ENCODE peak calls at places on chromosomes 7 and 10, in ten cellular contexts. E is A549, T is OCI-LY7, I is bronchial epithelial cell, Q is foreskin fibroblast, N is cardiac muscle cell, A is lower leg skin, F is mesothelial cell of epicardium, H is adrenal gland, G is MCF 10A. J is an unnamed sample.

GRCh38 chr10:126691456-126691855 is 21.0 kb upstream of the C10orf90 start:
- DNase-seq in N (no peak), Q (no peak), H (no peak), F (no peak), A (no peak), I (no peak), E (no peak), G (no peak), T (no peak), J (no peak)

GRCh38 chr7:28078036-28078901 is 102.3 kb downstream of the JAZF1 start:
- DNase-seq in E (peak), A (peak), N (peak), F (no peak), Q (peak), G (peak), I (peak), H (peak), T (peak), J (peak)

GRCh38 chr10:2980116-2980515 is 87.2 kb upstream of the PFKP start:
- DNase-seq in A (no peak), G (no peak), F (no peak), H (no peak), N (no peak), Q (no peak), T (no peak), E (no peak), I (no peak), J (no peak)

GRCh38 chr10:24208661-24209420 is at the start of gene KIAA1217:
- DNase-seq in A (peak), H (peak), T (no peak), G (peak), N (peak), I (peak), F (peak), Q (peak), E (no peak), J (peak)

GRCh38 chr10:22420787-22421517 is 75.7 kb downstream of the SPAG6 start:
- DNase-seq in F (no peak), T (peak), A (no peak), G (peak), H (no peak), I (peak), N (peak), Q (no peak), E (peak), J (no peak)

GRCh38 chr10:44422153-44422552 is 37.3 kb upstream of the CXCL12 start:
- DNase-seq in E (no peak), T (no peak), G (no peak), I (no peak), F (no peak), N (no peak), Q (no peak), A (no peak), H (peak), J (no peak)

GRCh38 chr7:116443101-116443523 is 56.4 kb upstream of the CAV2 start:
- DNase-seq in I (peak), A (no peak), E (peak), Q (peak), N (peak), G (peak), H (no peak), F (no peak), T (no peak), J (no peak)

GRCh38 chr7:128841961-128842673 is 11.9 kb downstream of the FLNC start:
- DNase-seq in Q (peak), N (peak), A (no peak), E (peak), G (peak), I (peak), T (peak), F (no peak), H (peak), J (no peak)

GRCh38 chr10:101467286-101467770 is 113.4 kb downstream of the BTRC start:
- DNase-seq in E (peak), H (peak), A (peak), T (peak), Q (peak), I (peak), G (peak), F (no peak), N (peak), J (no peak)

GRCh38 chr7:91064938-91065337 is 199.3 kb upstream of the FZD1 start:
- DNase-seq in T (no peak), I (peak), E (no peak), A (no peak), N (no peak), H (no peak), Q (no peak), G (no peak), F (no peak), J (no peak)

GRCh38 chr7:24865994-24866615 is 108.8 kb upstream of the GSDME start:
- DNase-seq in Q (no peak), F (no peak), E (no peak), N (no peak), G (no peak), A (no peak), H (no peak), T (no peak), I (no peak), J (no peak)

GRCh38 chr7:143387156-143387975 is 6.2 kb downstream of the ZYX start:
- DNase-seq in H (no peak), F (no peak), Q (no peak), N (peak), A (no peak), E (peak), T (no peak), I (no peak), G (no peak), J (no peak)
- TF ChIP-seq CTCF in H (no peak), F (no peak), Q (no peak), N (peak), A (no peak), E (no peak), T (no peak), I (peak), G (no peak), J (no peak)

GRCh38 chr7:152025077-152025936 is at the start of gene GALNT11:
- DNase-seq in G (peak), F (peak), I (peak), N (peak), Q (peak), T (no peak), H (peak), A (peak), E (peak), J (peak)
- TF ChIP-seq CTCF in G (no peak), F (no peak), I (peak), N (peak), Q (no peak), T (no peak), H (no peak), A (no peak), E (peak), J (peak)

DNA sequence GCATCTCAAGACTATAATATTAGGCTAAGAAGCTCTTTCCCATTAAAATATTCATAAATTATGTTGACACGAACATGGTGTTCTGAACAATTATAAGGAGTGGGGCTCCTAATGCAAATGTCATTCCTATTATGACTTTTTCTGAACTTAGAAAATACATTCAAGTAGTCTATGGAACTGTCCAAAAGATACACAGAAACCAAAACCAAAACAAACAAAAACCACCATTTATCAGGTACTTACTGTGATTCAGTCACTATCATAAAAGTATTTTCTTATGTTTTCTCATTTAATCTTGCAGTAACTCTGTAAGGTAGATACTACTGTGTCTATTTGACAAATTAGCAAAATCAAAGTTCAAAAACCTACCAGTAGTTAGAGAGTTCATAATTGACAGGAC is 406.8 kb downstream of the GFRA1 start:
- DNase-seq in T (no peak), H (no peak), Q (no peak), G (no peak), N (no peak), A (no peak), I (no peak), F (no peak), E (no peak), J (no peak)
- TF ChIP-seq CTCF in T (no peak), H (no peak), Q (no peak), G (no peak), N (no peak), A (no peak), I (no peak), F (no peak), E (no peak), J (no peak)

DNA sequence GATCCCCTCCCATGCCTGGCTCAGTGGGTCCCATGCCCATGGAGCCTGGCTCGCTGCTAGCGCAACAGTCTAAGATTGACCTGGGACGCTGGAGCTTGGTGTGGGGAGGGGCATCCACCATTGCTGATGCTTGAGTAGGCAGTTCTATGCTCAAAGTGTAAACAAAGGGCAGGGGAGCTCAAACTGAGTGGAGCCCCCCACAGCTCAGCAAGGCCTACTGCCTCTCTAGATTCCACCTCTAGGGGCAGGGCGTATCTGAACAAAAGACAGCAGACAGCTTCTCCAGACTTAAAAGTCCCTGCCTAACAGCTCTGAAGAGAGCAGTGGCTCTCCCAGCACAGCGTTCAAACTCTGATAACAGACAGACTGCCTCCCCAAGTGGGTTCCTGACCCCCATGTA is 31.2 kb upstream of the FFAR4 start:
- DNase-seq in N (no peak), T (no peak), F (no peak), A (no peak), G (no peak), E (no peak), H (no peak), Q (no peak), I (no peak), J (no peak)
- TF ChIP-seq CTCF in N (no peak), T (peak), F (no peak), A (no peak), G (no peak), E (no peak), H (no peak), Q (no peak), I (no peak), J (no peak)

GRCh38 chr7:130353196-130353595 is 8.6 kb downstream of the CPA5 start:
- DNase-seq in E (no peak), I (no peak), F (no peak), G (no peak), T (no peak), A (no peak), N (no peak), Q (no peak), H (no peak), J (no peak)

GRCh38 chr7:130356760-130357611 is 12.4 kb downstream of the CPA5 start:
- DNase-seq in Q (peak), I (peak), N (peak), H (peak), A (peak), F (no peak), E (peak), T (no peak), G (peak), J (no peak)

GRCh38 chr7:130359276-130359857 is 14.8 kb downstream of the CPA5 start:
- DNase-seq in F (no peak), N (no peak), I (peak), G (peak), E (no peak), H (peak), A (no peak), T (no peak), Q (no peak), J (no peak)

GRCh38 chr7:130358471-130358870 is 13.9 kb downstream of the CPA5 start:
- DNase-seq in T (no peak), I (no peak), H (peak), Q (no peak), F (no peak), N (no peak), E (no peak), A (no peak), G (no peak), J (no peak)

DNA sequence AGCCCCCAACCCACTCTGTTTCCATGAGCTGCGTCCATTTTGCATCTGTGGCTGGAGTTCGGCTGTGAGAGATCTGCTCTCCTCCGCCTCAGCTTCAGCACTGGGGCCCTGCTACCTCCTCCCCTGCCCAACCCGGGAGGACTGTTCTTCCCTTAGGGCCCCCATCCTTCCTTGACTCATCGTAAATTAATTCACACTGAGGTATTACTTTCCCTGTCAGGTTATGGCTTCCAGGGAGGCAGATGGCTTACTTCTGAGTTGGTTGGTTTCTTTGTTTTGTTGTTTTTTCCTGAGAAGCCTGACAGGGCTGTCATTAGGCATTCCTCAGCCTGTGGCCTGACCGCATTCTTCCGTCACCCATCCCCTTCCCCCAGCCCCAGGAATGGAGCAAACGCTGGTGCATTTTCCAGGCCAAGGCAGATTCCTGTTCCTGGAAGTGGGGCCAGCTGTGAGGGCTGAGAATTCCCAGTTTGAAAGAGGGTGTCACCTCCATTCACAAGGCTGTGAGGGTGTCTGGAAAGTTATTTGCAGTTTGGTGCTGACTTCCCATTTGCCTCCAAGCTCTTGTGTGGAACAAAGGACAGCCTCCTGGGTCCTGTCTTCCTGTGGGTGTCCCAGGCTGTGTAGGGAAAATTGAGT is 11.6 kb downstream of the CPA5 start:
- DNase-seq in F (peak), E (peak), Q (peak), A (peak), H (peak), T (no peak), G (peak), N (peak), I (peak), J (no peak)
- TF ChIP-seq CTCF in F (no peak), E (no peak), Q (no peak), A (no peak), H (no peak), T (no peak), G (no peak), N (no peak), I (no peak), J (no peak)

DNA sequence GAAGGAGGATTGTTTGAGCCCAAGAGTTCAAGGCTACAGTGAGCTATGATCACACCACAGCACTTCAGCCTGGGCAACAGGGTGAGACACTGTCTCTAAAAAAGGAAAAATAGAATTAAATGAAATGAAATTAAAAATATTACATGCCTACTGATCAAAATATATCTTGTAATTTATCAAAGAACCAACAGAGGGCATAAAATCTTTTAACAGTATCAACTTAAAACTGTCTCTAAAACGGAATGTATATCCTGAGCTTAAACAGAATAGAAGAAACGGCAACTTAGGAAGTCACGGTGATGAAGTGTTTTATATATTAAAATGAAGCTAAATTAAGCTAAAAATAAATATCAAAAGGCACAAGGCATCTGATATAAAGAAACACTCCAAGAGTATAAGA is 78.8 kb downstream of the MTPAP start:
- DNase-seq in N (peak), H (no peak), I (peak), A (no peak), Q (no peak), E (peak), F (no peak), T (peak), G (no peak), J (no peak)
- TF ChIP-seq CTCF in N (peak), H (no peak), I (peak), A (no peak), Q (peak), E (peak), F (peak), T (peak), G (no peak), J (peak)

DNA sequence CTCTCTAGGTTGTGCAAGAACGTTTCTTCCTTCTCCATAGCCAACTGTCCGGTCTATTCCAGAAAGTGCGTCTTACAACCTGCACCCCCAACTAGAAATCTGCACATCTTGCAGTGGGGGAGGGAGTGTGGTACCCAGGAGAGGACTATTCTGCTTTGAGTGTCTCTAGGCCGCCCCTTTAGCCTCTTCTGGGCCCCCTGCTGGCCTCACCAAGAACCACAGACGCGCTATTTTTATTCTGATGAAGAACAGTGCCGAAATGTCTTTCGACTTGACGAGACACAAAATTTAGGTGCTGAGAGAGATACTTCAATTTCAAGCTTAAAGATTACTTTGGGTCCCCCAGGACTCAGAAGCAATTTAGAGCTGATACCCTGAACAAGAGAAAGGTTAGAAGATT is 1.0 kb downstream of the CNPY1 start:
- DNase-seq in H (no peak), Q (no peak), I (no peak), T (no peak), E (no peak), N (no peak), F (no peak), A (no peak), G (no peak), J (no peak)
- TF ChIP-seq CTCF in H (no peak), Q (no peak), I (no peak), T (peak), E (peak), N (peak), F (peak), A (no peak), G (no peak), J (peak)

J was measured in neural crest cell.